ENCODE peak calls at places on chromosomes 13 and 19, in six cellular contexts. W is uterus, F is H1, R is cardiac muscle cell, B is neural progenitor cell, H is SJSA1. N is an unnamed sample.

GRCh38 chr19:35528218-35529038 is at the start of gene SBSN:
- DNase-seq in W (no peak), F (no peak), R (peak; percentile 79), B (no peak), H (no peak), N (no peak)

GRCh38 chr13:49652691-49653305 is 24.5 kb downstream of the ARL11 start:
- DNase-seq in W (no peak), F (peak; percentile 52), R (peak; percentile 39), B (peak; percentile 71), H (no peak), N (peak; percentile 43)

GRCh38 chr13:80362488-80362887 is 21.6 kb upstream of the SPRY2 start:
- DNase-seq in W (no peak), F (no peak), R (no peak), B (no peak), H (no peak), N (no peak)

GRCh38 chr13:80340643-80341097 is 256 bp downstream of the SPRY2 start:
- DNase-seq in W (no peak), F (no peak), R (peak; percentile 81), B (no peak), H (peak; percentile 95), N (no peak)

GRCh38 chr13:104809483-104809882 is 1726.0 kb downstream of the EFNB2 start:
- DNase-seq in W (no peak), F (no peak), R (peak; percentile 35), B (no peak), H (no peak), N (no peak)

GRCh38 chr13:43307921-43308433 is 284.6 kb downstream of the DNAJC15 start:
- DNase-seq in W (peak; percentile 84), F (no peak), R (peak; percentile 95), B (no peak), H (peak; percentile 68), N (peak; percentile 85)

GRCh38 chr13:75153834-75154233 is 328.1 kb downstream of the TBC1D4 start:
- DNase-seq in W (no peak), F (no peak), R (peak; percentile 85), B (no peak), H (no peak), N (no peak)

GRCh38 chr13:20015763-20016162 is 57.2 kb downstream of the ZMYM2 start:
- DNase-seq in W (no peak), F (no peak), R (no peak), B (no peak), H (no peak), N (no peak)

GRCh38 chr13:45149964-45150363 is 29.7 kb downstream of the GTF2F2 start:
- DNase-seq in W (no peak), F (no peak), R (no peak), B (no peak), H (peak; percentile 6), N (no peak)

GRCh38 chr19:6800991-6801396 is 28.5 kb downstream of the VAV1 start:
- DNase-seq in W (no peak), F (no peak), R (peak; percentile 62), B (no peak), H (no peak), N (no peak)

GRCh38 chr13:103517066-103517767 is 451.0 kb upstream of the SLC10A2 start:
- DNase-seq in W (no peak), F (no peak), R (no peak), B (no peak), H (no peak), N (no peak)

GRCh38 chr13:99129050-99129449 is 71.6 kb upstream of the UBAC2 start:
- DNase-seq in W (no peak), F (no peak), R (no peak), B (no peak), H (no peak), N (no peak)

GRCh38 chr13:73733691-73734090 is 400.5 kb downstream of the KLF12 start:
- DNase-seq in W (no peak), F (no peak), R (no peak), B (no peak), H (no peak), N (no peak)

GRCh38 chr13:73324842-73325241 is 266.0 kb downstream of the KLF5 start:
- DNase-seq in W (no peak), F (no peak), R (no peak), B (no peak), H (no peak), N (no peak)

GRCh38 chr13:29589234-29589633 is 6.3 kb downstream of the SLC7A1 start:
- DNase-seq in W (no peak), F (no peak), R (no peak), B (peak; percentile 53), H (no peak), N (no peak)

GRCh38 chr19:3369337-3370213 is 3.2 kb downstream of the NFIC start:
- DNase-seq in W (peak; percentile 80), F (no peak), R (peak; percentile 53), B (peak; percentile 57), H (peak; percentile 40), N (peak; percentile 80)

GRCh38 chr19:1944088-1944915 is 3.3 kb downstream of the CSNK1G2 start:
- DNase-seq in W (no peak), F (no peak), R (no peak), B (no peak), H (no peak), N (no peak)

GRCh38 chr13:34265016-34265692 is 447.2 kb downstream of the RFC3 start:
- DNase-seq in W (no peak), F (no peak), R (no peak), B (no peak), H (no peak), N (no peak)

GRCh38 chr19:27719034-27719433 is 1493.9 kb downstream of the UQCRFS1 start:
- DNase-seq in W (no peak), F (no peak), R (no peak), B (no peak), H (no peak), N (no peak)

GRCh38 chr19:27718262-27718661 is 1494.7 kb downstream of the UQCRFS1 start:
- DNase-seq in W (no peak), F (no peak), R (no peak), B (no peak), H (no peak), N (no peak)

GRCh38 chr19:27722625-27723024 is 1490.3 kb downstream of the UQCRFS1 start:
- DNase-seq in W (no peak), F (no peak), R (no peak), B (no peak), H (no peak), N (no peak)

GRCh38 chr19:27717825-27718224 is 1495.1 kb downstream of the UQCRFS1 start:
- DNase-seq in W (no peak), F (no peak), R (no peak), B (no peak), H (no peak), N (no peak)

GRCh38 chr19:27720155-27720554 is 1492.8 kb downstream of the UQCRFS1 start:
- DNase-seq in W (no peak), F (no peak), R (no peak), B (no peak), H (no peak), N (no peak)
- H3K9me3 ChIP-seq in W (peaks cover 22% of the 10 kb centered on the region), F (peaks cover 66% of the 10 kb centered on the region), R (peaks cover 5% of the 10 kb centered on the region), B (peaks cover 36% of the 10 kb centered on the region), H (no peaks in the 10 kb centered on the region), N (peaks cover 65% of the 10 kb centered on the region)

DNA sequence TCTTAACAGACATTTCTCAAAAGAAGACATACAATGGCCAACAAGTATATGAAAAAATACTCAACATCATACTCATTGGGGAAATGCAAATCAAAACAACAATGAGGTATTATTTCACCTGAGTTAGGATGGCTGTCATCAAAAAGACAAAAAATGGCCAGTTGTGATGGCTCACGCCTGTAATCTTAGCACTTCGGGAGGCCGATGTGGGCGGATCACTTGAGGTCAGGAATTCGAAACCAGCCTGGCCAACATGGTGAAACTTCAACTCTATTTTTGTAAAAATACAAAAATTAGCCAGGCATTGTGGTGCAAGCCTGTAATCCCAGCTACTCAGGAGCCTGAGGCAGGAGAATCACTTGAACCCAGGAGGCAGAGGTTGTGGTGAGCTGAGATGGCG is 22.0 kb downstream of the CEACAM16 start:
- DNase-seq in W (no peak), F (no peak), R (peak; percentile 50), B (no peak), H (no peak), N (no peak)
- H3K4me1 ChIP-seq in W (peaks cover 6% of the 10 kb centered on the region), F (no peaks in the 10 kb centered on the region), R (peaks cover 18% of the 10 kb centered on the region), B (peaks cover 5% of the 10 kb centered on the region), H (peaks cover 46% of the 10 kb centered on the region), N (peaks cover 67% of the 10 kb centered on the region)

GRCh38 chr13:26525528-26525927 is 32.0 kb upstream of the WASF3 start:
- DNase-seq in W (no peak), F (no peak), R (no peak), B (no peak), H (no peak), N (no peak)
- H3K9me3 ChIP-seq in W (no peaks in the 10 kb centered on the region), F (no peaks in the 10 kb centered on the region), R (no peaks in the 10 kb centered on the region), B (no peaks in the 10 kb centered on the region), H (no peaks in the 10 kb centered on the region), N (no peaks in the 10 kb centered on the region)

GRCh38 chr19:41553804-41554203 is 22.2 kb upstream of the CEACAM21 start:
- DNase-seq in W (no peak), F (no peak), R (no peak), B (no peak), H (no peak), N (no peak)
- H3K4me1 ChIP-seq in W (no peaks in the 10 kb centered on the region), F (no peaks in the 10 kb centered on the region), R (no peaks in the 10 kb centered on the region), B (peaks cover 8% of the 10 kb centered on the region), H (no peaks in the 10 kb centered on the region), N (no peaks in the 10 kb centered on the region)